ENCODE peak calls at places on chromosomes 13 and 19, in eight cellular contexts. B is MCF 10A, Q is neural progenitor cell, J is astrocyte of the spinal cord, K is cardiac fibroblast, D is tibial artery, R is bronchial epithelial cell, Y is heart left ventricle. C is an unnamed sample.

GRCh38 chr19:6667114-6667627 is 2.8 kb downstream of the TNFSF14 start:
- DNase-seq in K (no peak), B (peak; percentile 90), D (no peak), R (peak; percentile 41), Q (no peak), J (no peak), Y (no peak), C (no peak)

GRCh38 chr19:14048439-14049153 is 13.3 kb downstream of the PALM3 start:
- DNase-seq in B (peak; percentile 39), D (peak; percentile 33), Q (peak; percentile 56), R (peak; percentile 21), Y (no peak), J (no peak), K (peak; percentile 46), C (peak; percentile 63)

GRCh38 chr13:24605923-24606372 is 74.3 kb upstream of the ATP12A start:
- DNase-seq in R (peak; percentile 50), B (peak; percentile 43), D (no peak), Q (peak; percentile 36), Y (no peak), J (no peak), K (peak; percentile 58), C (no peak)

GRCh38 chr13:93882086-93882651 is 597.3 kb downstream of the DCT start:
- DNase-seq in J (no peak), Q (no peak), D (no peak), B (peak; percentile 14), Y (no peak), K (peak; percentile 10), R (no peak), C (no peak)

GRCh38 chr13:41981961-41982723 is 21.2 kb upstream of the VWA8 start:
- DNase-seq in D (no peak), Y (no peak), R (peak; percentile 89), J (no peak), B (peak; percentile 78), K (peak; percentile 21), Q (no peak), C (no peak)

GRCh38 chr13:59542303-59542702 is 621.4 kb downstream of the DIAPH3 start:
- DNase-seq in K (peak; percentile 21), B (no peak), J (no peak), Q (peak; percentile 39), D (no peak), R (no peak), Y (no peak), C (no peak)

GRCh38 chr13:41199526-41199925 is 5.2 kb upstream of the KBTBD7 start:
- DNase-seq in J (no peak), K (no peak), R (no peak), Y (no peak), Q (no peak), B (no peak), D (no peak), C (no peak)

GRCh38 chr13:114067381-114067885 is 65.0 kb downstream of the RASA3 start:
- DNase-seq in R (no peak), K (peak; percentile 60), J (peak; percentile 60), Q (no peak), B (peak; percentile 8), Y (peak; percentile 26), D (peak; percentile 18), C (no peak)

GRCh38 chr19:33110201-33110910 is 21.6 kb upstream of the WDR88 start:
- DNase-seq in R (no peak), J (peak; percentile 73), Q (no peak), Y (no peak), K (peak; percentile 87), D (no peak), B (no peak), C (no peak)

DNA sequence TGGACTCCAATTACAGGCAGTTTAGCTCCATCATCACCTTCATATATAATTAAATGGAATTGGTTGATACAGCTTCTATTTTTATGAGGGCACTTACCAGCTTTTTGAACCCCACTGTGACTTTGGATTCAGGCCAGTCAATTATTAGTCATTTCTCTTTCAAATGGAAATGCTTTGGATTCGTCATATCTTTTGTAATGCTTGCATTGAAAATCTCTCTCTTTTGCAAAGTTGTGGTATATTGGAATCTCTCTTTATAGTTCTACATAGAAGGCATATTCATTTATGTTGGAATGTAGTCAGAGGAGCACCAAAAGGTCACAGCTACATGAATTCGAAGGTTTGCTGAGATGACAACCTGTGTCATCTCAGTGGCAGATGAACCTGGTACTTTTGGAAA is 1074.3 kb upstream of the SLC10A2 start:
- DNase-seq in B (peak; percentile 51), R (peak; percentile 48), D (no peak), Q (no peak), J (peak; percentile 82), Y (no peak), K (peak; percentile 53), C (no peak)
- TF ChIP-seq CTCF in B (no peak), R (no peak), D (no peak), Q (no peak), J (no peak), Y (no peak), K (no peak), C (no peak)

DNA sequence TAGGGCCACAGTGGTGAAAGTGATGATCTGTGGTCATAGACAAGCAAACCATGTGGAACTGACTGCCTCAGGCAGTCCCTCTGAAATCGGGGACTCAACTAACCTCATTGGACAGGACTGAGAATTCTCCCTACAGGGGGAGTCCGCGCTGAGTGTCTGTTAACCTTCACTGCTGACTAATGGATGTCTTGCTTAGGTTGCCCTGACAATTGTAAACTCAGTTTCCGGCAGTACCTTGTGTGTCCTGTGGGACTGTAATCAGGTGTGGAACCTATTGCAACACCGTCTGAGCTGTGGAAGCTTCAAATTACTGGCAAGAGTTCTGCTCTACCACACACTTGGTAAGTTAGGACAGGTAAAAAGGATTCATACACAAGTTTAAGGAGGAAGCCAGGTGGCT is 21.8 kb downstream of the ZNF77 start:
- DNase-seq in Q (peak; percentile 31), J (no peak), B (peak; percentile 50), K (no peak), Y (no peak), R (peak; percentile 63), D (no peak), C (no peak)
- TF ChIP-seq CTCF in Q (peak; percentile 5), J (no peak), B (no peak), K (no peak), Y (no peak), R (no peak), D (no peak), C (peak; percentile 29)

GRCh38 chr13:112210401-112210800 is 143.5 kb downstream of the SOX1 start:
- DNase-seq in D (no peak), Y (no peak), K (no peak), Q (peak; percentile 63), J (no peak), B (no peak), R (no peak), C (no peak)

GRCh38 chr13:112215871-112216270 is 148.9 kb downstream of the SOX1 start:
- DNase-seq in R (no peak), K (no peak), J (no peak), D (no peak), Y (no peak), B (no peak), Q (no peak), C (no peak)

GRCh38 chr13:112212533-112212932 is 145.6 kb downstream of the SOX1 start:
- DNase-seq in J (no peak), B (no peak), Y (no peak), D (no peak), R (no peak), Q (no peak), K (no peak), C (no peak)

GRCh38 chr13:112217431-112217830 is 150.5 kb downstream of the SOX1 start:
- DNase-seq in R (no peak), J (no peak), K (no peak), D (no peak), Q (no peak), B (no peak), Y (no peak), C (no peak)

GRCh38 chr13:112213467-112214245 is 146.7 kb downstream of the SOX1 start:
- DNase-seq in Q (no peak), B (no peak), R (no peak), D (no peak), Y (no peak), K (no peak), J (no peak), C (no peak)
- TF ChIP-seq CTCF in Q (no peak), B (no peak), R (no peak), D (no peak), Y (no peak), K (no peak), J (no peak), C (no peak)

DNA sequence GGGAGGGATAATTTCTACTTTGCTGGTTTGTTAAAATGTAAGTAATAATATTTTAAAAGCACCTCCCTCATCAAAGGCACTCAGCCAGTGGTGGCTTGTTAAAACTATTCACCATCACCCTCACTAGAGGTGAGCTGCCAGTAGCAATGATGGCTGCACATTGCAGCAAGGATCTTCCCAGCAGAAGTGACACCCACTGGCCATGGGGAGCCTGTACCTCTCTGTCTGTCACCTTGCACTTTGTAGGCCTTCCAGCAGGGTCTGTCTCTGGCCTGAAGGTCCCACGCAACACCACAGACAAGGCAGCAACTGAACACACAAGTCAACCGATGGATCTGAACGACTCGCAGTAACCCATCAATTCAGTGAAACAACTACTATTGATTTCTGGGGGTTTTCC is 47.3 kb upstream of the C13orf42 start:
- DNase-seq in D (no peak), Q (no peak), R (no peak), Y (no peak), B (no peak), K (no peak), J (no peak), C (no peak)
- TF ChIP-seq CTCF in D (no peak), Q (no peak), R (no peak), Y (no peak), B (no peak), K (no peak), J (no peak), C (no peak)

DNA sequence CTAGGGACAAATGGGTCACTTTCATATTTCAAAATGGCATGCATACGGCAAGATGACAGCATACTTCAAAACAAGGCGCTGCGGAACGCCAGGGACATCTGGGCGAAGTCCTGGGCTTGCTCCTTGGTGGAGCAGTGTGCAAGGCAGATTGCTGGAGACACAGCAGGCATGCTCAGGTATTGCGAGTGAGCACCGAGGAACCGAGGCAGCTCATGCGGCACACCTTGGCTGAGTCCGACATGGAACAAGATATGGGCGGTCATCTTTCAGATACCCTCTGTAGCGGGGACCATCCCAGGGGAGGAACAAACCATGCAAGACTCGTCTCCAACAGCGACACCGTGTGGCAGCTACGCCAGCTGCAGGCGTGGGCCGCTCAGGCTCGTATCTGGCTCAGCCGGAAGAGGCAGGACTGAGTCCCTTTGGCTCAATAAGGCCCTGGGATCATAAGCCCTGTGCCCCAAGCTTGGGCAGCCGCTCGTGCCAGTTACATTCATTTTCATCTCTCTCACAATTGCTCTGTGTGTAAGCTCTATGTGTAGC is 112.4 kb downstream of the NUFIP1 start:
- DNase-seq in B (no peak), D (no peak), K (peak; percentile 23), Y (no peak), Q (peak; percentile 47), J (no peak), R (no peak), C (peak; percentile 6)
- TF ChIP-seq CTCF in B (peak; percentile 12), D (no peak), K (peak; percentile 50), Y (peak; percentile 17), Q (peak; percentile 61), J (peak; percentile 43), R (peak; percentile 36), C (peak; percentile 59)

DNA sequence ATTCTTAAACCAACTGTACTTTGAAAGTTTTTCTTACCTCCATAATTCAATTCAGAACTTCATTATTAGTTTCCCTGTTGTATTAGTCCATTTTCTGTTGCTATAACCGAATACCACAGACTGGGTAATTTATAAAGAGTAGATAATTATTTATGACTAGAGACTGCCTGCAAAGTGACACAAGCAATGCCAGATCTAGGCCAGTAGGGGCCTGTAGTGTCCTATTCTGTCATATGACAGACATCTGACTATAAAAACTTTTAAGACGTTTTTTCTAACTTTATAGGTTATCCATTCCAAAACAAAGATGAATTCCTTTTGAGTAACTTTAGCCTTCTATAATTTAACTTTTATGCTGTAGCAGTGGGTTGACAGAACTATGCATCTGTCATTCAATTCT is 2783.8 kb downstream of the PCDH9 start:
- DNase-seq in R (no peak), D (no peak), J (no peak), K (peak; percentile 35), Q (no peak), Y (no peak), B (peak; percentile 24), C (no peak)
- TF ChIP-seq CTCF in R (peak; percentile 16), D (peak; percentile 19), J (peak; percentile 36), K (peak; percentile 66), Q (peak; percentile 56), Y (no peak), B (peak; percentile 12), C (peak; percentile 64)

C was measured in neural crest cell.